ENCODE peak calls at places on chromosomes 12 and 14, in four cellular contexts. One of them, this sample, is unnamed.

GRCh38 chr14:46487582-46488350 is 163.8 kb downstream of the RPL10L start:
- DNase-seq in neural crest cell: no peak
- DNase-seq in RWPE2: no peak
- DNase-seq in left kidney: no peak
- DNase-seq in this sample: no peak

GRCh38 chr12:111692575-111693210 is 6.8 kb downstream of the ACAD10 start:
- DNase-seq in RWPE2: no peak
- DNase-seq in neural crest cell: no peak
- DNase-seq in left kidney: no peak
- DNase-seq in this sample: no peak

GRCh38 chr14:92880851-92881250 is 42.1 kb upstream of the CHGA start:
- DNase-seq in RWPE2: no peak
- DNase-seq in left kidney: peak
- DNase-seq in neural crest cell: no peak
- DNase-seq in this sample: peak

GRCh38 chr12:5083955-5084849 is 40.5 kb downstream of the KCNA5 start:
- DNase-seq in RWPE2: no peak
- DNase-seq in left kidney: peak
- DNase-seq in neural crest cell: peak
- DNase-seq in this sample: no peak

GRCh38 chr12:121894633-121895032 is 6.0 kb downstream of the PSMD9 start:
- DNase-seq in left kidney: peak
- DNase-seq in neural crest cell: no peak
- DNase-seq in RWPE2: no peak
- DNase-seq in this sample: no peak

GRCh38 chr12:114673169-114673833 is 10.7 kb downstream of the TBX3 start:
- DNase-seq in neural crest cell: no peak
- DNase-seq in RWPE2: peak
- DNase-seq in left kidney: peak
- DNase-seq in this sample: no peak

GRCh38 chr12:28294300-28294699 is 104.0 kb downstream of the CCDC91 start:
- DNase-seq in neural crest cell: no peak
- DNase-seq in RWPE2: no peak
- DNase-seq in left kidney: no peak
- DNase-seq in this sample: no peak

GRCh38 chr14:104955396-104955770 is 22.8 kb downstream of the AHNAK2 start:
- DNase-seq in neural crest cell: no peak
- DNase-seq in RWPE2: peak
- DNase-seq in left kidney: no peak
- DNase-seq in this sample: no peak

GRCh38 chr12:50103767-50104321 is at the start of gene GPD1:
- DNase-seq in neural crest cell: no peak
- DNase-seq in RWPE2: no peak
- DNase-seq in left kidney: peak
- DNase-seq in this sample: no peak

GRCh38 chr12:107331471-107331870 is 238.1 kb upstream of the CRY1 start:
- DNase-seq in left kidney: no peak
- DNase-seq in neural crest cell: no peak
- DNase-seq in RWPE2: no peak
- DNase-seq in this sample: no peak

GRCh38 chr12:1692221-1692620 is 1.4 kb downstream of the ADIPOR2 start:
- DNase-seq in neural crest cell: no peak
- DNase-seq in left kidney: no peak
- DNase-seq in RWPE2: no peak
- DNase-seq in this sample: no peak

GRCh38 chr12:65902504-65902903 is 78.2 kb downstream of the HMGA2 start:
- DNase-seq in RWPE2: no peak
- DNase-seq in neural crest cell: no peak
- DNase-seq in left kidney: no peak
- DNase-seq in this sample: no peak

GRCh38 chr14:64040044-64040443 is 187.2 kb downstream of the SYNE2 start:
- DNase-seq in left kidney: no peak
- DNase-seq in RWPE2: no peak
- DNase-seq in neural crest cell: no peak
- DNase-seq in this sample: no peak

GRCh38 chr12:25072901-25073645 is 121.9 kb downstream of the DNAI7 start:
- DNase-seq in RWPE2: no peak
- DNase-seq in left kidney: no peak
- DNase-seq in neural crest cell: no peak
- DNase-seq in this sample: no peak

GRCh38 chr12:2456813-2457186 is 338.0 kb upstream of the FKBP4 start:
- DNase-seq in left kidney: no peak
- DNase-seq in neural crest cell: no peak
- DNase-seq in RWPE2: peak
- DNase-seq in this sample: no peak

GRCh38 chr14:74905595-74906142 is 17.4 kb downstream of the RPS6KL1 start:
- DNase-seq in left kidney: peak
- DNase-seq in RWPE2: no peak
- DNase-seq in neural crest cell: peak
- DNase-seq in this sample: no peak

GRCh38 chr12:100388382-100388781 is 31.5 kb downstream of the SLC17A8 start:
- DNase-seq in RWPE2: no peak
- DNase-seq in neural crest cell: no peak
- DNase-seq in left kidney: no peak
- DNase-seq in this sample: no peak

GRCh38 chr14:88551936-88552565 is 2.8 kb downstream of the PTPN21 start:
- DNase-seq in RWPE2: no peak
- DNase-seq in left kidney: peak
- DNase-seq in neural crest cell: no peak
- DNase-seq in this sample: no peak

GRCh38 chr14:51836417-51836816 is 24.0 kb upstream of the GNG2 start:
- DNase-seq in RWPE2: no peak
- DNase-seq in neural crest cell: no peak
- DNase-seq in left kidney: no peak
- DNase-seq in this sample: no peak

GRCh38 chr12:8692573-8692972 is 5.2 kb upstream of the RIMKLB start:
- DNase-seq in RWPE2: no peak
- DNase-seq in neural crest cell: peak
- DNase-seq in left kidney: peak
- DNase-seq in this sample: no peak

GRCh38 chr12:75662501-75663159 is 151.2 kb upstream of the KRR1 start:
- DNase-seq in left kidney: no peak
- DNase-seq in neural crest cell: no peak
- DNase-seq in RWPE2: no peak
- DNase-seq in this sample: no peak

GRCh38 chr14:95895720-95896119 is 19.1 kb downstream of the TUNAR start:
- DNase-seq in neural crest cell: no peak
- DNase-seq in RWPE2: no peak
- DNase-seq in left kidney: peak
- DNase-seq in this sample: no peak

GRCh38 chr12:130474599-130474998 is 136.9 kb downstream of the PIWIL1 start:
- DNase-seq in RWPE2: no peak
- DNase-seq in left kidney: no peak
- DNase-seq in neural crest cell: no peak
- DNase-seq in this sample: peak

GRCh38 chr14:35337557-35338255 is 45.5 kb downstream of the PSMA6 start:
- DNase-seq in RWPE2: no peak
- DNase-seq in neural crest cell: no peak
- DNase-seq in left kidney: no peak
- DNase-seq in this sample: peak

GRCh38 chr14:105944632-105945610 is 418.5 kb downstream of the TMEM121 start:
- DNase-seq in neural crest cell: no peak
- DNase-seq in RWPE2: no peak
- DNase-seq in left kidney: no peak
- DNase-seq in this sample: no peak

GRCh38 chr14:56081139-56081538 is 37.1 kb upstream of the PELI2 start:
- DNase-seq in left kidney: no peak
- DNase-seq in neural crest cell: no peak
- DNase-seq in RWPE2: no peak
- DNase-seq in this sample: no peak

GRCh38 chr12:131018221-131018620 is 64.5 kb downstream of the ADGRD1 start:
- DNase-seq in left kidney: peak
- DNase-seq in RWPE2: peak
- DNase-seq in neural crest cell: no peak
- DNase-seq in this sample: no peak

GRCh38 chr14:99853206-99853605 is 60.0 kb downstream of the EML1 start:
- DNase-seq in left kidney: no peak
- DNase-seq in RWPE2: no peak
- DNase-seq in neural crest cell: no peak
- DNase-seq in this sample: no peak

GRCh38 chr12:22101749-22102243 is 55.8 kb downstream of the CMAS start:
- DNase-seq in left kidney: no peak
- DNase-seq in neural crest cell: no peak
- DNase-seq in RWPE2: peak
- DNase-seq in this sample: no peak

GRCh38 chr12:66962316-66962715 is 283.4 kb upstream of the GRIP1 start:
- DNase-seq in left kidney: no peak
- DNase-seq in neural crest cell: no peak
- DNase-seq in RWPE2: no peak
- DNase-seq in this sample: no peak

GRCh38 chr12:109228664-109229063 is 80.4 kb downstream of the FOXN4 start:
- DNase-seq in left kidney: no peak
- DNase-seq in RWPE2: no peak
- DNase-seq in neural crest cell: no peak
- DNase-seq in this sample: no peak

GRCh38 chr14:95346820-95347219 is 27.1 kb upstream of the CLMN start:
- DNase-seq in neural crest cell: no peak
- DNase-seq in RWPE2: no peak
- DNase-seq in left kidney: no peak
- DNase-seq in this sample: no peak

GRCh38 chr14:61561144-61561543 is 134.2 kb upstream of the HIF1A start:
- DNase-seq in left kidney: peak
- DNase-seq in neural crest cell: no peak
- DNase-seq in RWPE2: no peak
- DNase-seq in this sample: no peak

GRCh38 chr14:24662753-24663152 is 28.8 kb upstream of the GZMB start:
- DNase-seq in left kidney: no peak
- DNase-seq in RWPE2: no peak
- DNase-seq in neural crest cell: no peak
- DNase-seq in this sample: no peak

GRCh38 chr12:23655112-23655511 is 294.4 kb downstream of the SOX5 start:
- DNase-seq in RWPE2: no peak
- DNase-seq in neural crest cell: no peak
- DNase-seq in left kidney: no peak
- DNase-seq in this sample: no peak

GRCh38 chr12:76252031-76252430 is 96.2 kb downstream of the BBS10 start:
- DNase-seq in left kidney: no peak
- DNase-seq in neural crest cell: no peak
- DNase-seq in RWPE2: no peak
- DNase-seq in this sample: no peak

GRCh38 chr12:132734206-132734605 is 23.6 kb downstream of the PGAM5 start:
- DNase-seq in left kidney: no peak
- DNase-seq in neural crest cell: no peak
- DNase-seq in RWPE2: no peak
- DNase-seq in this sample: no peak

GRCh38 chr14:49861581-49861922 is 9.0 kb upstream of the NEMF start:
- DNase-seq in left kidney: peak
- DNase-seq in RWPE2: no peak
- DNase-seq in neural crest cell: peak
- DNase-seq in this sample: no peak

GRCh38 chr12:52029686-52030085 is 21.6 kb upstream of the NR4A1 start:
- DNase-seq in neural crest cell: no peak
- DNase-seq in RWPE2: no peak
- DNase-seq in left kidney: peak
- DNase-seq in this sample: no peak

GRCh38 chr14:59337151-59337611 is 128.0 kb downstream of the GPR135 start:
- DNase-seq in RWPE2: no peak
- DNase-seq in left kidney: no peak
- DNase-seq in neural crest cell: no peak
- DNase-seq in this sample: no peak

This sample was measured in chondrocyte.